ENCODE peak calls at places on chromosomes 6 and 20, in ten cellular contexts. S, G, K, T, A, E, R, L, H and M are unnamed samples.
A peak's percentile ranks its signal among the peaks of the same experiment; 100 is the strongest.

GRCh38 chr20:35093245-35093884 is 758 bp upstream of the TRPC4AP start:
- DNase-seq in S (no peak), G (no peak), K (no peak), T (peak; percentile 61), A (peak; percentile 15), E (no peak), R (no peak), L (no peak), H (peak; percentile 80), M (no peak)

GRCh38 chr6:98946877-98947410 is 802 bp downstream of the FBXL4 start:
- DNase-seq in S (peak; percentile 40), G (no peak), K (no peak), T (no peak), A (peak; percentile 42), E (peak; percentile 8), R (peak; percentile 71), L (no peak), H (peak; percentile 26), M (no peak)

GRCh38 chr6:107488875-107489635 is 862 bp upstream of the SOBP start:
- DNase-seq in S (no peak), G (no peak), K (peak; percentile 20), T (no peak), A (peak; percentile 23), E (no peak), R (peak; percentile 36), L (peak; percentile 53), H (peak; percentile 20), M (peak; percentile 39)

GRCh38 chr6:14754636-14755513 is 491.0 kb upstream of the JARID2 start:
- DNase-seq in S (no peak), G (no peak), K (no peak), T (no peak), A (no peak), E (no peak), R (no peak), L (no peak), H (no peak), M (no peak)

GRCh38 chr6:5942591-5942990 is 64.1 kb downstream of the NRN1 start:
- DNase-seq in S (no peak), G (no peak), K (no peak), T (no peak), A (no peak), E (no peak), R (no peak), L (no peak), H (peak; percentile 44), M (no peak)

GRCh38 chr6:166503167-166503744 is 83.2 kb downstream of the RAMACL start:
- DNase-seq in S (no peak), G (no peak), K (no peak), T (no peak), A (no peak), E (no peak), R (no peak), L (no peak), H (no peak), M (no peak)

GRCh38 chr6:139533573-139534471 is 159.4 kb upstream of the CITED2 start:
- DNase-seq in S (no peak), G (no peak), K (no peak), T (no peak), A (no peak), E (no peak), R (peak; percentile 75), L (no peak), H (peak; percentile 91), M (no peak)

GRCh38 chr20:63664861-63665594 is 6.9 kb downstream of the RTEL1 start:
- DNase-seq in S (no peak), G (no peak), K (no peak), T (no peak), A (no peak), E (no peak), R (no peak), L (no peak), H (no peak), M (no peak)

GRCh38 chr20:49508435-49509199 is 26.1 kb upstream of the KCNB1 start:
- DNase-seq in S (peak; percentile 29), G (peak; percentile 51), K (no peak), T (no peak), A (peak; percentile 32), E (no peak), R (no peak), L (peak; percentile 12), H (peak; percentile 58), M (peak; percentile 62)

GRCh38 chr6:51915098-51915497 is 172.3 kb downstream of the PKHD1 start:
- DNase-seq in S (no peak), G (no peak), K (no peak), T (no peak), A (no peak), E (no peak), R (no peak), L (no peak), H (no peak), M (no peak)

GRCh38 chr6:160456214-160456546 is 108.0 kb downstream of the SLC22A3 start:
- DNase-seq in S (no peak), G (no peak), K (no peak), T (no peak), A (no peak), E (no peak), R (no peak), L (no peak), H (no peak), M (no peak)

GRCh38 chr6:36662380-36662779 is 16.1 kb upstream of the CDKN1A start:
- DNase-seq in S (no peak), G (no peak), K (no peak), T (no peak), A (no peak), E (no peak), R (no peak), L (no peak), H (no peak), M (no peak)